ENCODE peak calls at places on chromosomes 13 and 19, in six cellular contexts. K is activated T-helper 1 cell treated with anti-CD3 and anti-CD28 coated beads, Interleukin-12 subunit alpha, Interleukin-12 subunit beta, Interleukin-2, Interleukin-4 antibody, amounts not matched to agents 30 ng/mL and 10 ng/mL and 1 ng/mL, durations not matched to agents 14 hours and 24 hours and 36 hours; Z is transverse colon; R is CD8-positive, alpha-beta T cell; S is activated CD4-positive, alpha-beta T cell treated with anti-CD3 and anti-CD28 coated beads, Interleukin-2, amount 50 U/mL, for 48 hours; M is NCI-H1436. A is an unnamed sample.

GRCh38 chr19:38024991-38025716 is 118.1 kb downstream of the SIPA1L3 start:
- DNase-seq in K (no peak), Z (no peak), R (no peak), S (no peak), M (peak), A (no peak)

GRCh38 chr13:66689628-66690027 is 540.5 kb downstream of the PCDH9 start:
- DNase-seq in K (no peak), Z (no peak), R (no peak), S (no peak), M (no peak), A (no peak)

GRCh38 chr13:73325351-73326214 is 266.8 kb downstream of the KLF5 start:
- DNase-seq in K (no peak), Z (peak), R (no peak), S (no peak), M (no peak), A (no peak)

GRCh38 chr13:39263033-39263432 is 224.8 kb downstream of the NHLRC3 start:
- DNase-seq in K (peak), Z (peak), R (no peak), S (peak), M (peak), A (peak)

GRCh38 chr13:82758056-82758455 is 1124.2 kb downstream of the SLITRK1 start:
- DNase-seq in K (no peak), Z (no peak), R (no peak), S (no peak), M (no peak), A (peak)

GRCh38 chr13:113665582-113666323 is 1.3 kb upstream of the GRK1 start:
- DNase-seq in K (no peak), Z (peak), R (no peak), S (no peak), M (no peak), A (no peak)

GRCh38 chr19:7733376-7733775 is 1.5 kb upstream of the CLEC4G start:
- DNase-seq in K (no peak), Z (no peak), R (no peak), S (no peak), M (no peak), A (no peak)

GRCh38 chr19:55467236-55468053 is 2.9 kb upstream of the C19orf85 start:
- DNase-seq in K (peak), Z (peak), R (peak), S (peak), M (no peak), A (no peak)

GRCh38 chr19:40632311-40633036 is 31.3 kb downstream of the LTBP4 start:
- DNase-seq in K (no peak), Z (no peak), R (no peak), S (no peak), M (no peak), A (no peak)

GRCh38 chr13:98004107-98004506 is 50.6 kb downstream of the IPO5 start:
- DNase-seq in K (no peak), Z (no peak), R (no peak), S (no peak), M (no peak), A (no peak)

GRCh38 chr13:42796747-42797356 is 15.5 kb downstream of the FAM216B start:
- DNase-seq in K (no peak), Z (no peak), R (no peak), S (no peak), M (no peak), A (no peak)

GRCh38 chr19:38245826-38246498 is 10.2 kb downstream of the PPP1R14A start:
- DNase-seq in K (no peak), Z (no peak), R (no peak), S (no peak), M (no peak), A (no peak)

GRCh38 chr19:2089001-2089711 is 7.0 kb downstream of the MOB3A start:
- DNase-seq in K (no peak), Z (no peak), R (no peak), S (no peak), M (no peak), A (no peak)

GRCh38 chr13:83085186-83085900 is 796.9 kb downstream of the SLITRK1 start:
- DNase-seq in K (no peak), Z (no peak), R (no peak), S (no peak), M (no peak), A (no peak)

GRCh38 chr19:29259153-29259552 is 46.2 kb upstream of the UQCRFS1 start:
- DNase-seq in K (no peak), Z (no peak), R (no peak), S (no peak), M (no peak), A (peak)

GRCh38 chr19:40392894-40393517 is 3.0 kb upstream of the HIPK4 start:
- DNase-seq in K (no peak), Z (peak), R (no peak), S (no peak), M (no peak), A (no peak)